ENCODE peak calls at places on chromosomes 1 and 21, in seven cellular contexts. One of them, this sample, is unnamed.

GRCh38 chr21:16530656-16531055 is 800.9 kb downstream of the USP25 start:
- DNase-seq in epithelial cell of proximal tubule: no peak
- DNase-seq in uterus: no peak
- DNase-seq in left lung: no peak
- DNase-seq in astrocyte of the spinal cord: no peak
- DNase-seq in foreskin fibroblast: no peak
- DNase-seq in psoas muscle: no peak
- DNase-seq in this sample: no peak

GRCh38 chr21:36155603-36156338 is 853 bp upstream of the DOP1B start:
- DNase-seq in epithelial cell of proximal tubule: no peak
- DNase-seq in left lung: peak
- DNase-seq in foreskin fibroblast: no peak
- DNase-seq in psoas muscle: peak
- DNase-seq in astrocyte of the spinal cord: no peak
- DNase-seq in uterus: no peak
- DNase-seq in this sample: no peak

GRCh38 chr1:155073377-155074272 is 5.0 kb upstream of the EFNA3 start:
- DNase-seq in astrocyte of the spinal cord: no peak
- DNase-seq in uterus: no peak
- DNase-seq in foreskin fibroblast: no peak
- DNase-seq in left lung: no peak
- DNase-seq in psoas muscle: peak
- DNase-seq in epithelial cell of proximal tubule: no peak
- DNase-seq in this sample: no peak

GRCh38 chr1:209587778-209588177 is 4.3 kb downstream of the CAMK1G start:
- DNase-seq in epithelial cell of proximal tubule: no peak
- DNase-seq in psoas muscle: no peak
- DNase-seq in foreskin fibroblast: peak
- DNase-seq in left lung: no peak
- DNase-seq in astrocyte of the spinal cord: no peak
- DNase-seq in uterus: no peak
- DNase-seq in this sample: no peak

GRCh38 chr1:115649964-115650363 is 8.2 kb downstream of the VANGL1 start:
- DNase-seq in left lung: no peak
- DNase-seq in psoas muscle: no peak
- DNase-seq in uterus: no peak
- DNase-seq in foreskin fibroblast: no peak
- DNase-seq in epithelial cell of proximal tubule: no peak
- DNase-seq in astrocyte of the spinal cord: peak
- DNase-seq in this sample: no peak

GRCh38 chr1:9439074-9439761 is 100.0 kb upstream of the SLC25A33 start:
- DNase-seq in foreskin fibroblast: no peak
- DNase-seq in epithelial cell of proximal tubule: no peak
- DNase-seq in astrocyte of the spinal cord: peak
- DNase-seq in psoas muscle: peak
- DNase-seq in left lung: no peak
- DNase-seq in uterus: peak
- DNase-seq in this sample: no peak

GRCh38 chr1:201275266-201275666 is 8.0 kb upstream of the PKP1 start:
- DNase-seq in psoas muscle: peak
- DNase-seq in epithelial cell of proximal tubule: peak
- DNase-seq in uterus: no peak
- DNase-seq in astrocyte of the spinal cord: peak
- DNase-seq in left lung: no peak
- DNase-seq in foreskin fibroblast: no peak
- DNase-seq in this sample: no peak

GRCh38 chr1:15523922-15524282 is at the start of gene CASP9:
- DNase-seq in astrocyte of the spinal cord: no peak
- DNase-seq in foreskin fibroblast: no peak
- DNase-seq in psoas muscle: no peak
- DNase-seq in left lung: no peak
- DNase-seq in epithelial cell of proximal tubule: no peak
- DNase-seq in uterus: no peak
- DNase-seq in this sample: no peak

GRCh38 chr1:216119600-216119999 is 303.6 kb downstream of the USH2A start:
- DNase-seq in psoas muscle: no peak
- DNase-seq in epithelial cell of proximal tubule: peak
- DNase-seq in left lung: no peak
- DNase-seq in astrocyte of the spinal cord: peak
- DNase-seq in uterus: no peak
- DNase-seq in foreskin fibroblast: no peak
- DNase-seq in this sample: no peak

GRCh38 chr1:114718661-114719423 is 2.3 kb upstream of the NRAS start:
- DNase-seq in astrocyte of the spinal cord: peak
- DNase-seq in uterus: no peak
- DNase-seq in left lung: no peak
- DNase-seq in foreskin fibroblast: peak
- DNase-seq in psoas muscle: no peak
- DNase-seq in epithelial cell of proximal tubule: no peak
- DNase-seq in this sample: no peak

GRCh38 chr1:151047925-151048644 is 534 bp downstream of the C1orf56 start:
- DNase-seq in foreskin fibroblast: peak
- DNase-seq in epithelial cell of proximal tubule: no peak
- DNase-seq in astrocyte of the spinal cord: peak
- DNase-seq in left lung: peak
- DNase-seq in uterus: peak
- DNase-seq in psoas muscle: peak
- DNase-seq in this sample: no peak

GRCh38 chr1:73144321-73144720 is 862.0 kb upstream of the NEGR1 start:
- DNase-seq in foreskin fibroblast: no peak
- DNase-seq in epithelial cell of proximal tubule: no peak
- DNase-seq in uterus: no peak
- DNase-seq in psoas muscle: no peak
- DNase-seq in astrocyte of the spinal cord: no peak
- DNase-seq in left lung: no peak
- DNase-seq in this sample: no peak

GRCh38 chr1:24362982-24363614 is 43.9 kb downstream of the GRHL3 start:
- DNase-seq in psoas muscle: no peak
- DNase-seq in left lung: no peak
- DNase-seq in uterus: peak
- DNase-seq in astrocyte of the spinal cord: peak
- DNase-seq in foreskin fibroblast: peak
- DNase-seq in epithelial cell of proximal tubule: peak
- DNase-seq in this sample: peak

DNA sequence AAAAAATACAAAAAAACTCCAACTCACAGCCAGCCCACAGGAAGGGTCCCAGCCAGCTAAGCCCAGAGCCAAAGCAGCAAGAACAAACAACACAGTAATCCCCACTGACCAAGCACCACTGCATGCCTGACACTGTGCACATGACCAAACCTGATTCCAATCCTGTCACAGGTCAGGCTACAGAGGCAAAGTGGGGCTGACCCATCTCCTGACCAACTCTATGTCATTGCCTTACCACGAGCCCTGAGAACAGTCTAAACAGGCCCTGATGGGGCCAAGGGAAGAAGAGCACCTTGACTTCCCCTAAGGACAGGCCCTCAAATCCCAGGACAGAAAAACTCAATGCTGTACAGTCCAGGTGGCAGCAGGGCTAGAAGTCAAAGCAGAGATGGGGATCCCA is 2.4 kb downstream of the LSS start:
- DNase-seq in astrocyte of the spinal cord: no peak
- DNase-seq in psoas muscle: no peak
- DNase-seq in foreskin fibroblast: no peak
- DNase-seq in epithelial cell of proximal tubule: no peak
- DNase-seq in uterus: no peak
- DNase-seq in left lung: no peak
- DNase-seq in this sample: no peak
- H3K4me3 ChIP-seq in astrocyte of the spinal cord: no peak
- H3K4me3 ChIP-seq in psoas muscle: peak
- H3K4me3 ChIP-seq in foreskin fibroblast: peak
- H3K4me3 ChIP-seq in epithelial cell of proximal tubule: no peak
- H3K4me3 ChIP-seq in uterus: no peak
- H3K4me3 ChIP-seq in left lung: no peak
- H3K4me3 ChIP-seq in this sample: no peak

DNA sequence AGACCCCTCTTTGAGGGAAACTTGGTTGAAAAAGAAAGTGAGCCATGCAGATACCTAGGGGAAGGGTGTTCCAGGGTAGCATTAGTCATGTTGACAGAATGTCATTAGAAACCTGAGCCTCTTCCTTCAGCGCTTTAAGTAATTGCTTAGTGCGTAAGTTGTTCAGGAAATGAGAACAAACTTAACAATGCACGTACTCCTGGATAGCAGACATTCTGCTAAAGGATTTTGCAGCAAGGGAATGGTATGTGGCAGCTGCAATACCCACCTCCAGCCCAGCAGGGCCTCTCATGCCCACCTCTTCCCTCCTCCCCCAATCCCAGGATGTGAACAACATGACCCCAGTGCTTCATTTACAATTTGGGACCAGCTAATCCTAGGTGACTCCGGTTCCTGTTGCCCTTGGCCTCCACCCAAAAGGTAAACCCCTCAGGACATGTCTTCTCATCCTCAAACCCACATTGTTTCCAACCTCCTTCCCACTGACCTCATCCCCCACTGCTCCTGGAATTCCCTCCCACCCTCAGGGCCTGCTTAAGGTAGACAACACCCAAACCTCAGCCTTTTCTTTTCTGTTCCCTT is 98.0 kb upstream of the BCAR3 start:
- DNase-seq in foreskin fibroblast: peak
- DNase-seq in uterus: no peak
- DNase-seq in left lung: no peak
- DNase-seq in psoas muscle: no peak
- DNase-seq in epithelial cell of proximal tubule: peak
- DNase-seq in astrocyte of the spinal cord: peak
- DNase-seq in this sample: peak
- TF ChIP-seq CTCF in foreskin fibroblast: no peak
- TF ChIP-seq CTCF in uterus: no peak
- TF ChIP-seq CTCF in left lung: no peak
- TF ChIP-seq CTCF in psoas muscle: no peak
- TF ChIP-seq CTCF in epithelial cell of proximal tubule: peak
- TF ChIP-seq CTCF in astrocyte of the spinal cord: no peak
- TF ChIP-seq CTCF in this sample: no peak

GRCh38 chr1:3573499-3573898 is 37.8 kb downstream of the MEGF6 start:
- DNase-seq in epithelial cell of proximal tubule: no peak
- DNase-seq in astrocyte of the spinal cord: no peak
- DNase-seq in uterus: no peak
- DNase-seq in foreskin fibroblast: no peak
- DNase-seq in left lung: no peak
- DNase-seq in psoas muscle: no peak
- DNase-seq in this sample: no peak
- H3K4me3 ChIP-seq in epithelial cell of proximal tubule: no peak
- H3K4me3 ChIP-seq in astrocyte of the spinal cord: no peak
- H3K4me3 ChIP-seq in uterus: no peak
- H3K4me3 ChIP-seq in foreskin fibroblast: no peak
- H3K4me3 ChIP-seq in left lung: no peak
- H3K4me3 ChIP-seq in psoas muscle: no peak
- H3K4me3 ChIP-seq in this sample: no peak

GRCh38 chr1:246809473-246809872 is 85.3 kb downstream of the SCCPDH start:
- DNase-seq in astrocyte of the spinal cord: no peak
- DNase-seq in left lung: no peak
- DNase-seq in epithelial cell of proximal tubule: no peak
- DNase-seq in uterus: no peak
- DNase-seq in foreskin fibroblast: no peak
- DNase-seq in psoas muscle: no peak
- DNase-seq in this sample: no peak
- TF ChIP-seq CTCF in astrocyte of the spinal cord: peak
- TF ChIP-seq CTCF in left lung: no peak
- TF ChIP-seq CTCF in epithelial cell of proximal tubule: peak
- TF ChIP-seq CTCF in uterus: no peak
- TF ChIP-seq CTCF in foreskin fibroblast: no peak
- TF ChIP-seq CTCF in psoas muscle: no peak
- TF ChIP-seq CTCF in this sample: no peak

GRCh38 chr21:41778974-41779600 is 12.2 kb upstream of the RIPK4 start:
- DNase-seq in left lung: no peak
- DNase-seq in astrocyte of the spinal cord: no peak
- DNase-seq in epithelial cell of proximal tubule: no peak
- DNase-seq in foreskin fibroblast: no peak
- DNase-seq in psoas muscle: no peak
- DNase-seq in uterus: no peak
- DNase-seq in this sample: no peak
- H3K4me3 ChIP-seq in left lung: no peak
- H3K4me3 ChIP-seq in astrocyte of the spinal cord: no peak
- H3K4me3 ChIP-seq in epithelial cell of proximal tubule: peak
- H3K4me3 ChIP-seq in foreskin fibroblast: no peak
- H3K4me3 ChIP-seq in psoas muscle: no peak
- H3K4me3 ChIP-seq in uterus: no peak
- H3K4me3 ChIP-seq in this sample: no peak

GRCh38 chr1:53469373-53469772 is 10.2 kb downstream of the DMRTB1 start:
- DNase-seq in uterus: no peak
- DNase-seq in epithelial cell of proximal tubule: no peak
- DNase-seq in psoas muscle: no peak
- DNase-seq in left lung: no peak
- DNase-seq in astrocyte of the spinal cord: no peak
- DNase-seq in foreskin fibroblast: no peak
- DNase-seq in this sample: no peak

GRCh38 chr1:53471000-53471399 is 11.8 kb downstream of the DMRTB1 start:
- DNase-seq in left lung: no peak
- DNase-seq in uterus: no peak
- DNase-seq in epithelial cell of proximal tubule: no peak
- DNase-seq in psoas muscle: no peak
- DNase-seq in foreskin fibroblast: no peak
- DNase-seq in astrocyte of the spinal cord: no peak
- DNase-seq in this sample: no peak

GRCh38 chr1:53468374-53468773 is 9.2 kb downstream of the DMRTB1 start:
- DNase-seq in uterus: no peak
- DNase-seq in left lung: no peak
- DNase-seq in astrocyte of the spinal cord: no peak
- DNase-seq in psoas muscle: no peak
- DNase-seq in foreskin fibroblast: no peak
- DNase-seq in epithelial cell of proximal tubule: no peak
- DNase-seq in this sample: no peak

GRCh38 chr1:53470584-53470983 is 11.4 kb downstream of the DMRTB1 start:
- DNase-seq in epithelial cell of proximal tubule: no peak
- DNase-seq in astrocyte of the spinal cord: no peak
- DNase-seq in uterus: no peak
- DNase-seq in left lung: no peak
- DNase-seq in psoas muscle: no peak
- DNase-seq in foreskin fibroblast: no peak
- DNase-seq in this sample: no peak

GRCh38 chr1:53470155-53470554 is 11.0 kb downstream of the DMRTB1 start:
- DNase-seq in astrocyte of the spinal cord: peak
- DNase-seq in uterus: peak
- DNase-seq in psoas muscle: peak
- DNase-seq in epithelial cell of proximal tubule: peak
- DNase-seq in foreskin fibroblast: peak
- DNase-seq in left lung: peak
- DNase-seq in this sample: no peak
- TF ChIP-seq CTCF in astrocyte of the spinal cord: peak
- TF ChIP-seq CTCF in uterus: peak
- TF ChIP-seq CTCF in psoas muscle: peak
- TF ChIP-seq CTCF in epithelial cell of proximal tubule: peak
- TF ChIP-seq CTCF in foreskin fibroblast: peak
- TF ChIP-seq CTCF in left lung: peak
- TF ChIP-seq CTCF in this sample: peak

This sample was measured in BJ.